ENCODE peak calls at places on chromosomes 12 and 14, in five cellular contexts. S, Y, R, G and O are unnamed samples.

GRCh38 chr12:57146092-57146491 is 1.3 kb downstream of the LRP1-AS start:
- DNase-seq in S (no peak), Y (no peak), R (no peak), G (no peak), O (no peak)

GRCh38 chr14:54108481-54109471 is 152.2 kb upstream of the BMP4 start:
- DNase-seq in S (peak), Y (no peak), R (peak), G (no peak), O (no peak)

GRCh38 chr12:2208837-2209236 is 156.1 kb downstream of the CACNA1C start:
- DNase-seq in S (no peak), Y (no peak), R (no peak), G (no peak), O (no peak)

GRCh38 chr14:95784137-95784536 is 70.2 kb upstream of the TCL1A start:
- DNase-seq in S (peak), Y (no peak), R (peak), G (no peak), O (peak)

GRCh38 chr12:132286912-132287311 is 42.5 kb downstream of the GALNT9 start:
- DNase-seq in S (peak), Y (no peak), R (peak), G (no peak), O (no peak)

GRCh38 chr12:92971869-92972524 is 42.9 kb upstream of the EEA1 start:
- DNase-seq in S (no peak), Y (no peak), R (peak), G (no peak), O (no peak)

GRCh38 chr14:103803661-103804060 is 43.7 kb downstream of the PPP1R13B start:
- DNase-seq in S (no peak), Y (no peak), R (no peak), G (no peak), O (no peak)

GRCh38 chr12:8057839-8058238 is 8.3 kb downstream of the C3AR1 start:
- DNase-seq in S (no peak), Y (no peak), R (no peak), G (no peak), O (no peak)

GRCh38 chr12:26195250-26195640 is at the start of gene SSPN:
- DNase-seq in S (peak), Y (peak), R (peak), G (no peak), O (peak)

GRCh38 chr12:709631-710030 is 42.7 kb upstream of the WNK1 start:
- DNase-seq in S (no peak), Y (no peak), R (no peak), G (no peak), O (no peak)

GRCh38 chr12:57524814-57525614 is 2.4 kb downstream of the MBD6 start:
- DNase-seq in S (no peak), Y (no peak), R (no peak), G (no peak), O (no peak)

GRCh38 chr12:131928080-131928764 is 854 bp upstream of the PUS1 start:
- DNase-seq in S (no peak), Y (no peak), R (no peak), G (no peak), O (no peak)

GRCh38 chr14:103144085-103144484 is 20.8 kb downstream of the TNFAIP2 start:
- DNase-seq in S (peak), Y (no peak), R (no peak), G (no peak), O (no peak)